ENCODE peak calls at places on chromosomes 5 and 9, in five cellular contexts. N is NT2/D1, O is astrocyte, Z is IMR-90, T is fibroblast of lung. P is an unnamed sample.

GRCh38 chr5:60989790-60990189 is 44.8 kb downstream of the NDUFAF2 start:
- DNase-seq in T (no peak), Z (no peak), O (no peak), N (no peak), P (no peak)

GRCh38 chr9:93709600-93710369 is 133.4 kb downstream of the PHF2 start:
- DNase-seq in O (no peak), N (no peak), T (no peak), Z (no peak), P (no peak)

GRCh38 chr9:121206516-121207370 is 5.1 kb upstream of the RAB14 start:
- DNase-seq in O (peak), Z (peak), T (no peak), N (no peak), P (no peak)

GRCh38 chr9:16319646-16320045 is 550.8 kb downstream of the BNC2 start:
- DNase-seq in Z (no peak), O (no peak), T (no peak), N (no peak), P (no peak)

GRCh38 chr9:107819772-107820171 is 330.2 kb upstream of the KLF4 start:
- DNase-seq in N (no peak), O (no peak), Z (no peak), T (no peak), P (no peak)

GRCh38 chr9:76396144-76396543 is 1.9 kb upstream of the RFK start:
- DNase-seq in O (no peak), T (no peak), Z (no peak), N (no peak), P (no peak)

GRCh38 chr9:132826131-132826530 is 52.0 kb downstream of the AK8 start:
- DNase-seq in Z (no peak), N (no peak), O (no peak), T (no peak), P (no peak)

GRCh38 chr5:157263586-157264090 is 2.3 kb upstream of the CYFIP2 start:
- DNase-seq in O (no peak), T (no peak), N (no peak), Z (no peak), P (no peak)

GRCh38 chr9:97978706-97979105 is 4.4 kb upstream of the ANP32B start:
- DNase-seq in N (no peak), O (no peak), T (no peak), Z (no peak), P (no peak)

GRCh38 chr9:16413509-16414016 is 456.9 kb downstream of the BNC2 start:
- DNase-seq in N (no peak), Z (peak), O (peak), T (peak), P (peak)

GRCh38 chr9:105246656-105247162 is 2.3 kb downstream of the SLC44A1 start:
- DNase-seq in Z (no peak), O (no peak), N (no peak), T (no peak), P (no peak)

DNA sequence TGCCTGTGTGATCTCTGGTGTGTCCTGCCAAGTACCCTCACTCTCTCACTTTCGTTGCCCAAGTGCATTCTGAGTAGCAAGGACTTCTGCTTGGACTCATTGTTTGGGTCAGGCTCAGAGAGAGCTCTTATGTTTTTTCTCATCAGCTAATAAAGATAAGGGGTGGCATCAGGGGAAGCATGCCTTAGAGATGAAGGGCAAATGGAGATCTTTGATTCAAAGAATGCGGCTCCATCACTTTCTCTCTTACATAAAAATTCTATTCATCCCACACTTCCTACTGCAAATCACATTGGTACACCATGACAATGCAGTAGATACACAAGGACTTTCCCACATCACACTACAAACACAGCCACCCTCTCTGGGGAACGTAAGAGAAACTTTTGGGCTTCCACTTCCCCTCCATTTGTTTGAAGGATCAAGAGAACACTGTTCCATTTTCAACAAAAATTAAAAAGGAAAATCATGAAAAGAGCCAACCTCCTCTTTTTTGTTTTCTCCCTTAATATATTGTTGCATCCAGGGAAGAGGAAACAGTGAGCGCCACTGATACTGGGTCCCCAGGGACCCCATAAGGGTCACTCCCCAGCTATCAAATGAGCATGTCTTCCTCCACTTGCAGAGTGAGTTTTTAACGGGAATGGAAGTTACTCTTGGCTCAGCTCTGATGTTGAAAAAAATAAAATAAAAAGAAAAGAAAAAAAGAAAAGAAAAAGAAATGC is 73.0 kb downstream of the ZNF366 start:
- DNase-seq in Z (no peak), T (no peak), N (no peak), O (no peak), P (no peak)
- H3K9ac ChIP-seq in Z (no peak), T (no peak), N (no peak), O (no peak), P (no peak)

DNA sequence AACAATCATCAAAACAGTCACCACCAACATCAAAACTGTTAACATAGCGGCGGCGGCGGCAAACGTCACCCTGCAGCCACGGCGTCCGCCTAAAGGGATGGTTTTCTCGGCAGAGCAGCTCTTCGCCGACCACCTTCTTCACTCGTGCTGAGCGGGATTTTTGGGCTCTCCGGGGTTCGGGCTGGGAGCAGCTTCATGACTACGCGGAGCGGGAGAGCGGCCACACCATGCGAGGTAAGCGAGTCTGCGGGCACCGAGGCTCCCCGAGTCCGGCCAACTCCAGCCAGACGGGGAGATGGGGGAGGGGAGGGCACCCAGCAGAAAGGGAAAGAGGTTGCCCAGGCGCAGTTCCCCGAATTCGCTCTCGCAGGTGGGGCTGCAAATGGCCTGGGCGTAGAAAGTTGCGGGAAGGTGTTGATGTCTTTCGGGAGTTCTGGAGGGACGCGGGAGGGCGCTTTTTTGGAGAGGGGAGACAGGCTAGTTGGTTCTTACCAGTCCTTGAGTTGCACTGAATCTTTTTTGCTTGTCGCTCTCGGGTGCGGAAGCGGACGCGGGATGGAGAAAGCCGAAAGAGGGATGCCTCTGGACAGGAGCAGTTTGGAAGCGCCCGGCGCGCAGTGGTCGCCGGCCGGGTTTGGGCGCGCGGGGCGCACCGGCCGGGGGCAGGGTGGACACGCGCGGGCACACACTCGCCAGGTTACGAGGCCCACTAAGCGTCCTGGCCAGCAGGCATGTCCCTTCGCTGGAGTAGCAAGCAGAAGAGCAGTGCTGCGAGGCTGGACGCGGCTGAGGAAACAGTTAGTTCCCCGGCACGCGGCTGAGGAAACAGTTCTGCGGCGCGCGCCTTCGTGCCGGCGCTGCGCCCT is 848 bp downstream of the RORB start:
- DNase-seq in T (peak), Z (no peak), N (no peak), O (peak), P (no peak)
- H3K9ac ChIP-seq in T (no peak), Z (no peak), N (peak), O (peak), P (no peak)

GRCh38 chr9:135501261-135502167 is 1.0 kb downstream of the MRPS2 start:
- DNase-seq in O (no peak), T (no peak), Z (no peak), N (no peak), P (no peak)

GRCh38 chr9:135498381-135499126 is 1.9 kb upstream of the MRPS2 start:
- DNase-seq in N (no peak), Z (no peak), O (no peak), T (no peak), P (no peak)

GRCh38 chr9:135500071-135500524 is 384 bp upstream of the MRPS2 start:
- DNase-seq in O (peak), T (peak), N (no peak), Z (peak), P (no peak)

GRCh38 chr9:135500525-135501260 is at the start of gene MRPS2:
- DNase-seq in O (peak), N (peak), Z (peak), T (peak), P (peak)

DNA sequence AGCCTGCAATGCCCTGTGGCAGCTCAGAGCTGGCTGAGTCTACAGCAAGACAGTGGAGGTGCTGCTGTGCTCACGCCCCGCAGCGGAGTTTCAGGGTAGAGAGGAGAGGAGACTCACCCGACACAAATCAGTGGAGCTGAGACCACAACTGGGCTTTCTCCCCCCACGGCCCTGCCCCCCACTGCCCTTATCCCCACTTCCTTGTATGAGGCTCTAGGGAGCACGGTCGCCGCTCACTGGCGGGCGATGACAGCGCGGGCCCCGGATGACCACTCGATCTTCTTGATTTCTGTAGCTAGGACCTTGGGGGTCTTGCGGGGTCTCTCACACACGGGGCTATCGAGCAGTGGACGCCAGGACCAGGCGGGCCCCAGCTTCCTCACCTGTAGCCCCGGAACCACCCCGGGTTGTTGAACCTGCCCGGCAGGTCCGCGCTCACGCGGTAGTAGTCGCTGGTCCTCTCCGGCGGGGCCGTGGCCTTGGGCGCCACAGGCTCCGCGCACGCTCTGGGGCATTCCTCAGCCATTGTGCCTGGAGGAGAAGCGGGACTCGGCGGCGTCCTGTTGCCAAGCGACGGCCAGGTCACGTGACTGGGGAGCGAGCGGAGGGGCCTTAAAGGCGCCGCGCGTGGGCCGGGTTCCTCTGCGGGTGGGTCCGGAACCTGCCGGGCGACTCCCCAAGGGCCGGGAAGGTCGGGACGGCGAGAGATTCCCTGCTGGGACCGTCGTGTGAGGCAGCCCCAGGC is 984 bp upstream of the MRPS2 start:
- DNase-seq in T (peak), O (peak), N (no peak), Z (peak), P (peak)
- H3K9ac ChIP-seq in T (peak), O (peak), N (peak), Z (peak), P (peak)

DNA sequence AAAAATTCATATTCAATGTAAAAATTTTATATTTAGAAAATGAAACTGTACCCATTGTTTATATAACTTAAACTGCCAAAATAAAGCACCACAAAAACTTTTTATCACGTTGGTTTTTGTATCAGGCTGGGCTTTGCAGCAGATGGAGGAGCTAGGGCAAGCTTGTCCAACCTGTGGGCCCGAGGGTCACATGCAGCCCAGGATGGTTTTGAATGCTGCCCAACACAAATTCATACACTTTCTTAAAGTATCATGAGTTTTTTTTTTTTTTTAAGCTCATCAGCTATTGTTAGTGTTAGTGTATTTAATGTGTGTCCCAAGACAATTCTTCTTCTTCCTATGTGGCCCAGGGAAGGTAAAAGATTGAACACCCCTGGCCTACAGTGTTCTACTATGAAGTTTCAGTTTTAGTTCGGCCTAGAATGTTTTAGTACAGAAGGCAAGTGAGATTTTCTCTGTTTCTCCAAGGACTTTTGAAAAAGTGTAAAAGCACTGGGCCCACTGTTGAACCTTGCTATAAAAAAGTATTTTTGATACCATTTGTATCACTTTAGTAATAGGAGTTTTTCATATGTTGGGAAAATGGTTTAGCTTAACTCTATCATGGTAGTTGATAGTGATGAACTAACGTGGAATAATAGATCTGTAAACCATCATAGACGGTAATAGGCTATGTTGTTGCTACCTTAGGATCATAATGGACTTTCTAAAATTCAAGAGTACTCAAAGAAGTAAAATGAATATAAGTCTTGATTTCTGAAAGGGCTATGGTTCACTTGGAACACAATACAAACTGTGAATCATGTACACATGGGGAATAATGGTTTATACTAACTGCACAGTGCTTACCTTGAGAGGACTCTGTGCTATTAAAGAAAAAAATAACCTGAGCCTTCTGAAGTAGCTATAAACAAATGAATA is 2.9 kb downstream of the CDKN2A start:
- DNase-seq in O (no peak), Z (no peak), T (no peak), N (no peak), P (no peak)
- H3K9ac ChIP-seq in O (peak), Z (no peak), T (no peak), N (no peak), P (no peak)

GRCh38 chr9:26812217-26812616 is 80.4 kb downstream of the CAAP1 start:
- DNase-seq in Z (no peak), T (no peak), O (no peak), N (no peak), P (no peak)
- H3K9ac ChIP-seq in Z (no peak), T (no peak), O (no peak), N (no peak), P (no peak)

DNA sequence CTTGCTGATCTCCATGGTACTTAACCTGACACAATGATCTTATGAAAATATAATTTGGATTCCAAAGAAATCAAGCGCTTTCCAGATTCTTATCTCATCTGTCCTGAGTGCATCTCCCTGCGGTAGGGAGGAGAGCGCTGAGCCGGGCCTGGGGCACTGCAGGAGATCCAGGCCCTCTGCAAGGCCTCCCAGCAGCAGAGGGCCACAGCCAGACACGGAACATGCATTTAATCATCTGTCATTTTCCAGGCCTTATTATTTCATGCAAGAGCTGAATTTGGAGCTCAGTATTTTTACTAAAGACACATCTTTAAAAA is 170.7 kb upstream of the OTULINL start:
- DNase-seq in T (no peak), N (no peak), O (no peak), Z (no peak), P (no peak)
- H3K9ac ChIP-seq in T (no peak), N (no peak), O (peak), Z (no peak), P (no peak)

GRCh38 chr5:1948111-1948510 is 65.4 kb upstream of the IRX4 start:
- DNase-seq in Z (no peak), N (no peak), T (no peak), O (no peak), P (no peak)

GRCh38 chr5:1946776-1947175 is 64.1 kb upstream of the IRX4 start:
- DNase-seq in T (no peak), Z (no peak), N (no peak), O (no peak), P (no peak)

GRCh38 chr5:1949253-1949652 is 66.5 kb upstream of the IRX4 start:
- DNase-seq in N (no peak), O (no peak), T (no peak), Z (no peak), P (no peak)

GRCh38 chr5:1950096-1950707 is 67.5 kb upstream of the IRX4 start:
- DNase-seq in O (no peak), Z (no peak), N (no peak), T (no peak), P (no peak)

GRCh38 chr5:1948663-1949191 is 66.0 kb upstream of the IRX4 start:
- DNase-seq in Z (no peak), O (no peak), T (no peak), N (no peak), P (peak)
- H3K9ac ChIP-seq in Z (no peak), O (no peak), T (no peak), N (no peak), P (no peak)

DNA sequence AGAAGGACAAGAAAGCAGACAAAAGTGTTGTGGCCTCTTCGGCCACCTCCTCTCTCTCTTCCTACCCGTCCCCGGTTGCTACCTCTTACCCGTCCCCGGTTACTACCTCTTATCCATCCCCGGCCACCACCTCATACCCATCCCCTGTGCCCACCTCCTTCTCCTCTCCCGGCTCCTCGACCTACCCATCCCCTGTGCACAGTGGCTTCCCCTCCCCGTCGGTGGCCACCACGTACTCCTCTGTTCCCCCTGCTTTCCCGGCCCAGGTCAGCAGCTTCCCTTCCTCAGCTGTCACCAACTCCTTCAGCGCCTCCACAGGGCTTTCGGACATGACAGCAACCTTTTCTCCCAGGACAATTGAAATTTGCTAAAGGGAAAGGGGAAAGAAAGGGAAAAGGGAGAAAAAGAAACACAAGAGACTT is 2.4 kb downstream of the EGR1 start:
- DNase-seq in N (no peak), O (no peak), Z (no peak), T (no peak), P (no peak)
- H3K9ac ChIP-seq in N (no peak), O (peak), Z (no peak), T (no peak), P (no peak)

GRCh38 chr9:127047971-127048370 is 74.5 kb downstream of the ANGPTL2 start:
- DNase-seq in N (no peak), Z (no peak), T (no peak), O (no peak), P (no peak)

GRCh38 chr9:127050581-127050980 is 71.9 kb downstream of the ANGPTL2 start:
- DNase-seq in N (no peak), T (no peak), O (no peak), Z (no peak), P (no peak)

GRCh38 chr9:127049581-127049980 is 72.9 kb downstream of the ANGPTL2 start:
- DNase-seq in Z (peak), T (peak), N (no peak), O (peak), P (no peak)

GRCh38 chr9:127050152-127050551 is 72.3 kb downstream of the ANGPTL2 start:
- DNase-seq in T (no peak), Z (no peak), N (no peak), O (no peak), P (no peak)

DNA sequence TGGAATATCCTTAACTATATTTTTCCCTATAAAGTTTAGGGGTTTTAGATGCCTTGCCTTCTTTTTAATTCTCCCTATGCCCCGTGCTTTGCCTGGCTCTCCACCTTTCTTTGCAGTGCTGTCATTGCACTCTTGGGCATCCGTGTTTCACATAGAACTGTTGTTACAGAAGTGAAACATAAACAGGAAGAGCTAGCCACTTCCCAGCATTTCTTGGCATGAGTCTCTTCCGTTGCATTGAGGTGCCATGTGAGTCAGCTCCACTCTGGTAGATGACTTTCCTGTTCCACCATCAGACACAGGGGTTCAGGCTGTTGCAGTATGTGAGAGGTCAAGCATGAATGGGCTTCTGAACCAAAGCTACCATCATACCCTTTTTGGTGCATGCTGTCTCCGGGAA is 73.4 kb downstream of the ANGPTL2 start:
- DNase-seq in N (no peak), Z (peak), T (peak), O (peak), P (peak)
- H3K9ac ChIP-seq in N (no peak), Z (no peak), T (no peak), O (no peak), P (no peak)

GRCh38 chr5:143119881-143120341 is 283.6 kb downstream of the NR3C1 start:
- DNase-seq in T (no peak), O (no peak), N (no peak), Z (no peak), P (no peak)
- H3K9ac ChIP-seq in T (no peak), O (no peak), N (no peak), Z (no peak), P (no peak)